ENCODE peak calls at places on chromosomes 1 and 21, in five cellular contexts. A, Y, Q, D and X are unnamed samples.

GRCh38 chr1:115142616-115143015 is 53.3 kb upstream of the TSPAN2 start:
- DNase-seq in Y (peak), A (peak), D (no peak), Q (no peak), X (no peak)

GRCh38 chr1:156082111-156083091 is at the start of gene MEX3A:
- DNase-seq in Q (peak), Y (peak), A (peak), D (peak), X (peak)

GRCh38 chr1:53341961-53342707 is 14.3 kb upstream of the LRP8 start:
- DNase-seq in Q (no peak), D (no peak), Y (no peak), A (no peak), X (no peak)

GRCh38 chr1:84803604-84804003 is 89.4 kb downstream of the LPAR3 start:
- DNase-seq in D (no peak), A (no peak), Q (no peak), Y (no peak), X (no peak)

GRCh38 chr1:151858030-151858746 is 4.7 kb upstream of the THEM5 start:
- DNase-seq in Y (no peak), D (no peak), A (peak), Q (no peak), X (no peak)

GRCh38 chr1:230236951-230237350 is 169.9 kb downstream of the GALNT2 start:
- DNase-seq in Q (no peak), Y (no peak), D (no peak), A (peak), X (no peak)

GRCh38 chr1:147504801-147505303 is 36.4 kb upstream of the BCL9 start:
- DNase-seq in Q (no peak), A (peak), Y (peak), D (no peak), X (no peak)

GRCh38 chr1:161200992-161201827 is 957 bp upstream of the NDUFS2 start:
- DNase-seq in A (peak), D (no peak), Q (no peak), Y (peak), X (no peak)

GRCh38 chr1:43719063-43719462 is 11.7 kb downstream of the ST3GAL3 start:
- DNase-seq in Y (no peak), D (no peak), Q (no peak), A (peak), X (no peak)

GRCh38 chr1:36602189-36602588 is 119.5 kb upstream of the CSF3R start:
- DNase-seq in Q (no peak), Y (no peak), A (no peak), D (no peak), X (no peak)

GRCh38 chr1:15948600-15949452 is 27.1 kb downstream of the ZBTB17 start:
- DNase-seq in A (peak), D (peak), Y (peak), Q (no peak), X (no peak)

GRCh38 chr1:220271706-220272046 is 577 bp downstream of the RAB3GAP2 start:
- DNase-seq in Q (no peak), A (peak), D (no peak), Y (peak), X (no peak)

GRCh38 chr1:118993712-118994049 is 5.5 kb upstream of the TBX15 start:
- DNase-seq in A (no peak), Q (no peak), Y (no peak), D (no peak), X (no peak)

GRCh38 chr1:75991497-75992114 is 59.4 kb upstream of the ASB17 start:
- DNase-seq in Q (peak), D (peak), A (peak), Y (peak), X (peak)

GRCh38 chr1:41102208-41102607 is 80.7 kb upstream of the SLFNL1 start:
- DNase-seq in D (no peak), Q (no peak), Y (peak), A (peak), X (no peak)

GRCh38 chr1:100353073-100353801 is 931 bp downstream of the CDC14A start:
- DNase-seq in D (peak), Y (peak), Q (peak), A (no peak), X (no peak)

GRCh38 chr1:17212487-17213121 is 7.7 kb downstream of the PADI1 start:
- DNase-seq in Q (peak), Y (peak), A (peak), D (peak), X (peak)

GRCh38 chr1:205965039-205965630 is 21.9 kb upstream of the SLC26A9 start:
- DNase-seq in D (no peak), A (no peak), Q (no peak), Y (no peak), X (no peak)

GRCh38 chr1:33111965-33112364 is 31.0 kb downstream of the AZIN2 start:
- DNase-seq in A (peak), Y (peak), D (no peak), Q (no peak), X (no peak)

GRCh38 chr1:48810740-48811139 is 34.0 kb upstream of the BEND5 start:
- DNase-seq in Q (no peak), Y (no peak), D (no peak), A (no peak), X (no peak)

GRCh38 chr1:110370827-110371226 is 20.0 kb downstream of the SLC16A4 start:
- DNase-seq in Q (no peak), D (no peak), A (peak), Y (peak), X (no peak)

GRCh38 chr21:44531606-44532128 is 8.3 kb downstream of the KRTAP10-1 start:
- DNase-seq in A (no peak), Q (no peak), Y (no peak), D (no peak), X (no peak)

GRCh38 chr1:107609808-107610207 is 355.2 kb downstream of the VAV3 start:
- DNase-seq in A (no peak), D (no peak), Q (no peak), Y (no peak), X (no peak)

GRCh38 chr1:12714710-12715500 is 1.0 kb upstream of the AADACL3 start:
- DNase-seq in Q (no peak), D (no peak), Y (no peak), A (peak), X (no peak)

GRCh38 chr1:13616234-13616633 is 32.6 kb downstream of the PDPN start:
- DNase-seq in D (no peak), Q (no peak), Y (no peak), A (no peak), X (no peak)

GRCh38 chr1:204564835-204565234 is 48.6 kb downstream of the MDM4 start:
- DNase-seq in A (no peak), Q (no peak), Y (no peak), D (no peak), X (no peak)

GRCh38 chr1:185539277-185539943 is 194.8 kb upstream of the HMCN1 start:
- DNase-seq in Q (no peak), Y (peak), A (no peak), D (no peak), X (no peak)

GRCh38 chr1:4653796-4654715 is at the start of gene AJAP1:
- DNase-seq in A (no peak), D (no peak), Q (no peak), Y (no peak), X (no peak)

GRCh38 chr1:19606817-19607706 is 37.0 kb upstream of the NBL1 start:
- DNase-seq in Y (peak), D (peak), A (no peak), Q (peak), X (peak)

GRCh38 chr1:243598433-243598832 is 251.6 kb downstream of the AKT3 start:
- DNase-seq in A (peak), Q (no peak), Y (peak), D (no peak), X (peak)

GRCh38 chr1:78061825-78062523 is 16.2 kb downstream of the GIPC2 start:
- DNase-seq in Y (peak), D (no peak), Q (no peak), A (peak), X (no peak)

GRCh38 chr21:41958886-41959563 is 5.2 kb upstream of the C2CD2 start:
- DNase-seq in D (no peak), A (no peak), Q (no peak), Y (peak), X (no peak)

GRCh38 chr1:111733183-111733995 is 5.8 kb downstream of the INKA2 start:
- DNase-seq in Y (peak), Q (no peak), A (peak), D (no peak), X (no peak)

GRCh38 chr1:33296824-33297223 is 24.1 kb downstream of the A3GALT2 start:
- DNase-seq in Y (no peak), A (no peak), D (no peak), Q (no peak), X (no peak)

GRCh38 chr1:183315987-183316758 is 102.0 kb downstream of the NMNAT2 start:
- DNase-seq in A (no peak), Y (no peak), D (no peak), Q (no peak), X (no peak)

GRCh38 chr1:117904485-117904884 is 24.9 kb downstream of the GDAP2 start:
- DNase-seq in Y (no peak), D (no peak), Q (no peak), A (no peak), X (no peak)

GRCh38 chr1:23801338-23801748 is 789 bp upstream of the GALE start:
- DNase-seq in D (no peak), Y (no peak), A (no peak), Q (no peak), X (no peak)

GRCh38 chr1:42214447-42214871 is 49.9 kb upstream of the GUCA2A start:
- DNase-seq in Y (peak), Q (no peak), D (no peak), A (peak), X (no peak)